ENCODE peak calls at places on chromosomes 3 and 15, in six cellular contexts. J is foreskin melanocyte, P is activated gamma-delta T cell treated with Interleukin-2 at 50 U/mL for 16 hours, A is GM04503, X is AG04449, H is uterus. R is an unnamed sample.
A peak's percentile ranks its signal among the peaks of the same experiment; 100 is the strongest.

GRCh38 chr3:52439426-52440248 is 5.3 kb downstream of the SEMA3G start:
- DNase-seq in H (no peak), P (no peak), J (no peak), X (no peak), A (no peak), R (no peak)

GRCh38 chr3:23455084-23455483 is 252.0 kb downstream of the UBE2E2 start:
- DNase-seq in P (no peak), X (peak; percentile 49), H (no peak), J (no peak), A (peak; percentile 53), R (no peak)

GRCh38 chr3:3862534-3862933 is 63.3 kb downstream of the LRRN1 start:
- DNase-seq in H (no peak), A (no peak), J (no peak), X (no peak), P (no peak), R (no peak)

GRCh38 chr3:126390201-126390600 is 4.5 kb upstream of the CFAP100 start:
- DNase-seq in A (no peak), X (no peak), H (no peak), P (no peak), J (no peak), R (no peak)

GRCh38 chr15:68631621-68632051 is 52.8 kb downstream of the CORO2B start:
- DNase-seq in H (no peak), A (no peak), X (no peak), J (no peak), P (no peak), R (peak; percentile 75)

GRCh38 chr15:88912500-88912921 is 668 bp downstream of the MFGE8 start:
- DNase-seq in X (no peak), H (peak; percentile 67), P (no peak), A (no peak), J (no peak), R (no peak)

GRCh38 chr3:102179321-102180290 is 255.2 kb upstream of the ZPLD1 start:
- DNase-seq in P (no peak), A (no peak), X (no peak), J (no peak), H (no peak), R (no peak)

GRCh38 chr3:143067201-143067600 is 52.4 kb upstream of the CHST2 start:
- DNase-seq in H (no peak), P (no peak), J (no peak), X (no peak), A (no peak), R (no peak)

GRCh38 chr3:32713181-32713580 is 28.2 kb downstream of the CNOT10 start:
- DNase-seq in H (no peak), X (no peak), A (no peak), J (no peak), P (no peak), R (no peak)

GRCh38 chr15:95160316-95160715 is 929.0 kb downstream of the MCTP2 start:
- DNase-seq in H (no peak), J (no peak), A (no peak), X (no peak), P (no peak), R (no peak)

GRCh38 chr15:74369756-74370155 is 2.3 kb upstream of the CYP11A1 start:
- DNase-seq in X (no peak), A (no peak), P (no peak), H (no peak), J (no peak), R (no peak)

GRCh38 chr15:80694624-80695098 is 449 bp upstream of the ABHD17C start:
- DNase-seq in H (no peak), A (no peak), X (no peak), P (peak; percentile 20), J (peak; percentile 28), R (no peak)

GRCh38 chr3:50229490-50229889 is 6.5 kb upstream of the GNAI2 start:
- DNase-seq in J (no peak), H (no peak), P (no peak), A (no peak), X (no peak), R (no peak)

GRCh38 chr3:105228696-105229095 is 138.0 kb upstream of the ALCAM start:
- DNase-seq in H (no peak), J (no peak), A (no peak), P (no peak), X (no peak), R (no peak)

GRCh38 chr3:4834403-4834866 is 144.8 kb upstream of the BHLHE40 start:
- DNase-seq in X (no peak), J (no peak), H (no peak), P (peak; percentile 71), A (no peak), R (no peak)

GRCh38 chr3:195247863-195248189 is 23.1 kb downstream of the XXYLT1 start:
- DNase-seq in A (no peak), P (no peak), H (no peak), X (no peak), J (no peak), R (no peak)

GRCh38 chr15:34038404-34039179 is 412 bp downstream of the AVEN start:
- DNase-seq in P (peak; percentile 71), J (peak; percentile 54), A (no peak), X (no peak), H (peak; percentile 81), R (peak; percentile 47)

GRCh38 chr3:50272911-50273688 is 4.2 kb downstream of the SEMA3B start:
- DNase-seq in J (peak; percentile 63), P (peak; percentile 87), X (no peak), A (no peak), H (peak; percentile 90), R (no peak)

GRCh38 chr3:64294771-64295170 is 69.5 kb upstream of the PRICKLE2 start:
- DNase-seq in A (no peak), P (no peak), J (no peak), X (no peak), H (no peak), R (no peak)

GRCh38 chr3:186967686-186968085 is 37.4 kb downstream of the ST6GAL1 start:
- DNase-seq in P (no peak), X (no peak), A (no peak), J (no peak), H (no peak), R (no peak)

GRCh38 chr3:189898559-189899153 is 222.0 kb downstream of the P3H2 start:
- DNase-seq in J (no peak), X (no peak), P (no peak), H (no peak), A (no peak), R (no peak)

GRCh38 chr15:28114721-28115622 is 15.9 kb upstream of the OCA2 start:
- DNase-seq in P (no peak), A (no peak), X (no peak), J (no peak), H (no peak), R (no peak)

GRCh38 chr15:73650387-73651126 is 17.4 kb upstream of the NPTN start:
- DNase-seq in X (no peak), P (no peak), H (no peak), A (no peak), J (no peak), R (no peak)

GRCh38 chr3:186496016-186496415 is 48.2 kb downstream of the CRYGS start:
- DNase-seq in A (no peak), H (no peak), X (no peak), J (no peak), P (no peak), R (no peak)

GRCh38 chr3:139235192-139235591 is 108.6 kb upstream of the MRPS22 start:
- DNase-seq in H (no peak), A (no peak), P (no peak), J (no peak), X (no peak), R (no peak)

GRCh38 chr3:130772124-130772523 is 25.5 kb upstream of the PIK3R4 start:
- DNase-seq in X (no peak), A (no peak), H (no peak), J (no peak), P (no peak), R (peak; percentile 70)

GRCh38 chr15:75966073-75966472 is 46.2 kb downstream of the NRG4 start:
- DNase-seq in P (no peak), A (peak; percentile 16), J (peak; percentile 90), H (no peak), X (no peak), R (no peak)

GRCh38 chr3:15307580-15307979 is 24.8 kb downstream of the SH3BP5 start:
- DNase-seq in P (no peak), A (no peak), H (no peak), J (no peak), X (no peak), R (no peak)

GRCh38 chr3:105938101-105938500 is 69.3 kb upstream of the CBLB start:
- DNase-seq in A (peak; percentile 42), X (no peak), P (no peak), H (no peak), J (peak; percentile 42), R (peak; percentile 96)